ENCODE peak calls at places on chromosome 15, in seven cellular contexts. S is CD8-positive, alpha-beta T cell; L is colonic mucosa; A is tibial nerve; Z is right atrium auricular region; K is cardiac muscle cell; N is A549. M is an unnamed sample.

GRCh38 chr15:25689592-25689991 is 173.5 kb downstream of the ATP10A start:
- DNase-seq in Z (no peak), N (no peak), L (no peak), S (no peak), A (no peak), K (peak; percentile 42), M (no peak)

GRCh38 chr15:70185251-70185711 is 87.6 kb upstream of the TLE3 start:
- DNase-seq in N (no peak), K (no peak), S (no peak), Z (no peak), L (no peak), A (no peak), M (no peak)

GRCh38 chr15:90660195-90660995 is 56.8 kb upstream of the BLM start:
- DNase-seq in Z (peak; percentile 88), A (peak; percentile 74), N (peak; percentile 64), K (no peak), S (peak; percentile 75), L (peak; percentile 49), M (peak; percentile 81)

GRCh38 chr15:25795061-25795460 is 68.1 kb downstream of the ATP10A start:
- DNase-seq in A (no peak), K (no peak), L (peak; percentile 14), S (no peak), Z (peak; percentile 40), N (no peak), M (no peak)

GRCh38 chr15:40241305-40242215 is 2.7 kb downstream of the PAK6 start:
- DNase-seq in S (no peak), A (no peak), K (no peak), L (no peak), N (no peak), Z (peak; percentile 30), M (no peak)

GRCh38 chr15:41779662-41780157 is 5.4 kb downstream of the MAPKBP1 start:
- DNase-seq in K (peak; percentile 51), S (no peak), N (no peak), Z (no peak), A (no peak), L (no peak), M (no peak)

GRCh38 chr15:68820205-68820588 is 498 bp downstream of the ANP32A start:
- DNase-seq in N (peak; percentile 31), S (peak; percentile 75), A (no peak), K (peak; percentile 50), L (peak; percentile 48), Z (no peak), M (peak; percentile 74)

GRCh38 chr15:33031324-33031736 is 163.2 kb downstream of the FMN1 start:
- DNase-seq in S (no peak), A (no peak), K (no peak), Z (no peak), L (no peak), N (no peak), M (no peak)

GRCh38 chr15:68560501-68561113 is 18.2 kb upstream of the CORO2B start:
- DNase-seq in L (no peak), A (peak; percentile 10), S (peak; percentile 31), N (no peak), Z (no peak), K (no peak), M (no peak)

GRCh38 chr15:90184119-90184785 is 16.9 kb upstream of the SEMA4B start:
- DNase-seq in N (peak; percentile 92), K (peak; percentile 87), A (peak; percentile 73), L (peak; percentile 93), S (no peak), Z (peak; percentile 93), M (peak; percentile 69)

GRCh38 chr15:28992996-28993719 is 107.4 kb downstream of the APBA2 start:
- DNase-seq in S (no peak), Z (no peak), A (no peak), K (peak; percentile 71), N (no peak), L (no peak), M (peak; percentile 51)

GRCh38 chr15:76057332-76058000 is 2.3 kb upstream of the TMEM266 start:
- DNase-seq in Z (no peak), K (peak; percentile 61), L (peak; percentile 33), A (no peak), N (peak; percentile 61), S (no peak), M (no peak)

GRCh38 chr15:48935236-48935635 is 28.5 kb downstream of the SHC4 start:
- DNase-seq in A (no peak), S (no peak), N (no peak), Z (no peak), L (no peak), K (no peak), M (no peak)

GRCh38 chr15:40769310-40770146 is at the start of gene C15orf62:
- DNase-seq in N (no peak), Z (no peak), S (peak; percentile 74), L (peak; percentile 76), K (no peak), A (peak; percentile 14), M (no peak)

GRCh38 chr15:39213385-39213840 is 367.5 kb upstream of the THBS1 start:
- DNase-seq in A (no peak), S (no peak), K (peak; percentile 94), L (no peak), Z (peak; percentile 67), N (no peak), M (peak; percentile 40)

GRCh38 chr15:85318048-85318731 is 62.2 kb upstream of the AKAP13 start:
- DNase-seq in L (peak; percentile 81), S (no peak), A (no peak), Z (no peak), K (no peak), N (peak; percentile 29), M (peak; percentile 29)

GRCh38 chr15:74807302-74807701 is 5.3 kb upstream of the LMAN1L start:
- DNase-seq in N (no peak), Z (no peak), L (no peak), A (no peak), K (no peak), S (no peak), M (no peak)

GRCh38 chr15:36612063-36612788 is 32.8 kb downstream of the CDIN1 start:
- DNase-seq in N (no peak), S (no peak), Z (no peak), L (no peak), A (no peak), K (peak; percentile 15), M (no peak)

GRCh38 chr15:78921940-78922339 is 22.9 kb downstream of the CTSH start:
- DNase-seq in N (no peak), A (no peak), S (no peak), K (no peak), Z (no peak), L (no peak), M (no peak)

GRCh38 chr15:69881310-69881660 is 216.4 kb downstream of the TLE3 start:
- DNase-seq in A (no peak), Z (no peak), S (no peak), L (no peak), K (no peak), N (no peak), M (no peak)

GRCh38 chr15:70209499-70209898 is 111.8 kb upstream of the TLE3 start:
- DNase-seq in N (no peak), Z (no peak), L (no peak), K (no peak), A (no peak), S (no peak), M (no peak)

GRCh38 chr15:49238342-49238741 is 68.3 kb downstream of the GALK2 start:
- DNase-seq in K (peak; percentile 35), A (no peak), L (no peak), S (no peak), Z (no peak), N (no peak), M (no peak)

GRCh38 chr15:26050979-26051378 is 187.9 kb upstream of the ATP10A start:
- DNase-seq in L (no peak), N (no peak), Z (no peak), K (no peak), S (no peak), A (no peak), M (no peak)

GRCh38 chr15:74131618-74132191 is 1.3 kb downstream of the ISLR2 start:
- DNase-seq in K (no peak), A (no peak), Z (no peak), L (no peak), N (no peak), S (no peak), M (no peak)

GRCh38 chr15:70324001-70324974 is 226.6 kb upstream of the TLE3 start:
- DNase-seq in L (peak; percentile 17), S (no peak), K (no peak), Z (peak; percentile 53), A (no peak), N (no peak), M (no peak)

GRCh38 chr15:77421370-77421700 is 647 bp downstream of the HMG20A start:
- DNase-seq in S (no peak), K (peak; percentile 19), A (no peak), L (no peak), N (peak; percentile 28), Z (no peak), M (no peak)
- H3K27ac ChIP-seq in S (peak overlapping the region; percentile 61), K (peak overlapping the region; percentile 98), A (peak overlapping the region; percentile 94), L (peak overlapping the region; percentile 79), N (peak overlapping the region; percentile 93), Z (peak overlapping the region; percentile 95), M (peak overlapping the region; percentile 91)

DNA sequence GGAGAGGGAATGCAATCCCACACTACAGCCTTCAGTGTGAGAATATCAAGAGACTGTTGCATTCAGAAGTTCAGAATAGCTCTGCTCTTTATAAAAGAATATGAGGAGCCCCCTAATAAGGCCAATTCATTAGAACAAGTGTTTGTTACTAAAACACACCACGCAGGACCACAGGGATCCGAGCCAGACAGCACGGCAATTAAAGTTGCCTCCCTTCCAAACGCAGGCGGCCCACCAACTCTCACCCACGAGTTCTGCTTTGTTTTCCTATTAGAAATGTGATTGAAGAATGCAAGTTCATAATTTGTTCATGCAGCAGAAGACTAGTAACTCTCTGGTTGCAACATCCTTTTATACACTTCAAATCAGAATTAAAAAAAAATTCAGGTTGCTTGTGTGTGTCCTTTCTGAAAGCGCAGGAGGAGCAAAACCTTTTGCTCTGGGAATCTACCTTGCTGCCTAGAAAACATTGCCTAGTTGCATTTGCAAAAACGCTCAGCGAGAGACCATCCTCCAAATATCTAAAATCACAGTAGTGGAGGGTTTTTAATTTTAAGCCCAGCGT is 1044.1 kb upstream of the NR2F2 start:
- DNase-seq in Z (no peak), S (no peak), K (no peak), L (no peak), N (no peak), A (no peak), M (no peak)
- H3K4me1 ChIP-seq in Z (peaks cover 7% of the 10 kb centered on the region), S (peaks cover 8% of the 10 kb centered on the region), K (peaks cover 28% of the 10 kb centered on the region), L (no peaks in the 10 kb centered on the region), N (no peaks in the 10 kb centered on the region), A (peaks cover 3% of the 10 kb centered on the region), M (no peaks in the 10 kb centered on the region)

GRCh38 chr15:34436956-34437442 is 609 bp downstream of the GOLGA8A start:
- DNase-seq in Z (no peak), L (no peak), S (peak; percentile 65), N (no peak), K (peak; percentile 76), A (no peak), M (peak; percentile 73)
- TF ChIP-seq CTCF in Z (peak; percentile 37), L (no peak), S (no peak), N (no peak), K (no peak), A (no peak), M (no peak)

DNA sequence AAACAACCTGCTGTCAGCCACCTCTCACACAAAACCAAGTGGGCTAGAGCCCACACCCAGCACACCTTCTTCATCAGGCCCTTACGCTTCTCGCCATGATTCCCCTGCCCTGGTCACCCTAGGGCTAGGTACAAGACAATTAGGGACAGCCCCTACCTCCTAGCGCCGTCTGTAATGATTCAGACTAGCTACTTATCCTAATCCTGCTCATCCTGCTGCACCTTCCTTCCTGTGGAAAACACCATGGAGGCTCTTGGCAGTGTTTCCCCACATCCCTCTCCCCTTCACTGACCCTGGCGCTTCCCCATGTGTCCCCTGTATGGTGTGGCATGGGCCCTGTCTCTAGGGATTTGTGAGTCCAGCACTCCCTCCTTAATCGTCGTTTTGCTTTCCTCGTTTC is 39.6 kb upstream of the ICE2 start:
- DNase-seq in L (no peak), S (no peak), Z (no peak), K (no peak), N (no peak), A (no peak), M (no peak)
- H3K27ac ChIP-seq in L (no peak overlapping the region), S (no peak overlapping the region), Z (no peak overlapping the region), K (no peak overlapping the region), N (no peak overlapping the region), A (no peak overlapping the region), M (no peak overlapping the region)

M was measured in heart left ventricle.